ENCODE peak calls at places on chromosomes 6 and 20, in eight cellular contexts. N, V, D, W, U, M, G and Y are unnamed samples.

GRCh38 chr6:6191476-6191875 is 129.0 kb downstream of the F13A1 start:
- DNase-seq in N (no peak), V (no peak), D (no peak), W (peak), U (no peak), M (no peak), G (peak), Y (no peak)

GRCh38 chr6:151071295-151071694 is 168.5 kb upstream of the AKAP12 start:
- DNase-seq in N (no peak), V (no peak), D (peak), W (no peak), U (peak), M (peak), G (no peak), Y (no peak)

GRCh38 chr20:48797275-48797825 is 30.4 kb downstream of the PREX1 start:
- DNase-seq in N (no peak), V (no peak), D (no peak), W (peak), U (no peak), M (peak), G (no peak), Y (no peak)

GRCh38 chr6:25601797-25602679 is 50.0 kb upstream of the SCGN start:
- DNase-seq in N (no peak), V (no peak), D (peak), W (peak), U (peak), M (no peak), G (peak), Y (no peak)

GRCh38 chr20:50580016-50580747 is 70.0 kb downstream of the PTPN1 start:
- DNase-seq in N (peak), V (no peak), D (peak), W (peak), U (peak), M (peak), G (peak), Y (peak)

GRCh38 chr20:2756056-2756611 is 44.3 kb downstream of the CPXM1 start:
- DNase-seq in N (no peak), V (no peak), D (peak), W (peak), U (peak), M (no peak), G (peak), Y (peak)

GRCh38 chr6:115838763-115839401 is 221.8 kb downstream of the FRK start:
- DNase-seq in N (peak), V (no peak), D (peak), W (peak), U (peak), M (no peak), G (peak), Y (peak)

GRCh38 chr6:156699017-156699421 is 78.2 kb upstream of the ARID1B start:
- DNase-seq in N (no peak), V (no peak), D (peak), W (peak), U (peak), M (no peak), G (no peak), Y (no peak)

GRCh38 chr6:37822851-37823682 is 3.5 kb downstream of the ZFAND3 start:
- DNase-seq in N (peak), V (no peak), D (peak), W (no peak), U (no peak), M (no peak), G (peak), Y (no peak)

GRCh38 chr6:108145639-108146038 is 20.2 kb upstream of the NR2E1 start:
- DNase-seq in N (no peak), V (no peak), D (no peak), W (no peak), U (no peak), M (no peak), G (peak), Y (no peak)

GRCh38 chr6:169665289-169665688 is 36.5 kb downstream of the WDR27 start:
- DNase-seq in N (no peak), V (no peak), D (no peak), W (no peak), U (no peak), M (no peak), G (no peak), Y (no peak)

GRCh38 chr6:93389192-93389591 is 30.2 kb downstream of the EPHA7 start:
- DNase-seq in N (no peak), V (no peak), D (peak), W (no peak), U (no peak), M (no peak), G (no peak), Y (no peak)

GRCh38 chr6:163842467-163842866 is 427.9 kb downstream of the QKI start:
- DNase-seq in N (no peak), V (no peak), D (no peak), W (no peak), U (no peak), M (no peak), G (no peak), Y (no peak)

GRCh38 chr6:134478764-134479399 is 161.0 kb upstream of the SGK1 start:
- DNase-seq in N (no peak), V (no peak), D (no peak), W (no peak), U (no peak), M (no peak), G (no peak), Y (no peak)

GRCh38 chr6:43436577-43437282 is 9.4 kb downstream of the ABCC10 start:
- DNase-seq in N (peak), V (peak), D (peak), W (no peak), U (peak), M (no peak), G (peak), Y (no peak)

GRCh38 chr20:3162080-3162611 is 2.5 kb upstream of the FASTKD5 start:
- DNase-seq in N (peak), V (no peak), D (no peak), W (no peak), U (no peak), M (no peak), G (no peak), Y (peak)

GRCh38 chr6:41600499-41601247 is 37.6 kb upstream of the MDFI start:
- DNase-seq in N (no peak), V (no peak), D (no peak), W (no peak), U (no peak), M (no peak), G (no peak), Y (no peak)

GRCh38 chr6:82842721-82843120 is 222.9 kb downstream of the UBE3D start:
- DNase-seq in N (no peak), V (no peak), D (peak), W (no peak), U (peak), M (no peak), G (no peak), Y (no peak)

GRCh38 chr6:163354779-163355431 is 59.6 kb upstream of the QKI start:
- DNase-seq in N (no peak), V (no peak), D (peak), W (peak), U (no peak), M (peak), G (no peak), Y (no peak)

GRCh38 chr6:28335040-28335563 is 846 bp downstream of the ZSCAN31 start:
- DNase-seq in N (no peak), V (no peak), D (no peak), W (no peak), U (no peak), M (no peak), G (peak), Y (no peak)

GRCh38 chr6:28333047-28333446 is 2.9 kb downstream of the ZSCAN31 start:
- DNase-seq in N (no peak), V (no peak), D (no peak), W (no peak), U (no peak), M (no peak), G (peak), Y (no peak)

GRCh38 chr6:28333599-28334018 is 2.3 kb downstream of the ZSCAN31 start:
- DNase-seq in N (no peak), V (no peak), D (no peak), W (no peak), U (no peak), M (no peak), G (peak), Y (no peak)

GRCh38 chr6:28335564-28336283 is at the start of gene ZSCAN31:
- DNase-seq in N (peak), V (peak), D (peak), W (peak), U (peak), M (peak), G (peak), Y (peak)

GRCh38 chr6:28334272-28335039 is 1.5 kb downstream of the ZSCAN31 start:
- DNase-seq in N (no peak), V (no peak), D (no peak), W (no peak), U (no peak), M (no peak), G (peak), Y (no peak)
- H3K4me3 ChIP-seq in N (no peak), V (no peak), D (peak), W (peak), U (no peak), M (peak), G (peak), Y (no peak)

GRCh38 chr20:41141153-41141815 is 3.9 kb downstream of the PLCG1 start:
- DNase-seq in N (no peak), V (no peak), D (peak), W (no peak), U (peak), M (peak), G (peak), Y (no peak)

GRCh38 chr20:41139227-41140093 is 2.1 kb downstream of the PLCG1 start:
- DNase-seq in N (no peak), V (no peak), D (no peak), W (no peak), U (no peak), M (no peak), G (no peak), Y (no peak)

GRCh38 chr20:41142241-41142640 is 4.9 kb downstream of the PLCG1 start:
- DNase-seq in N (no peak), V (no peak), D (no peak), W (no peak), U (no peak), M (no peak), G (no peak), Y (no peak)

GRCh38 chr20:41138527-41139226 is 1.3 kb downstream of the PLCG1 start:
- DNase-seq in N (no peak), V (no peak), D (peak), W (no peak), U (no peak), M (no peak), G (no peak), Y (no peak)

DNA sequence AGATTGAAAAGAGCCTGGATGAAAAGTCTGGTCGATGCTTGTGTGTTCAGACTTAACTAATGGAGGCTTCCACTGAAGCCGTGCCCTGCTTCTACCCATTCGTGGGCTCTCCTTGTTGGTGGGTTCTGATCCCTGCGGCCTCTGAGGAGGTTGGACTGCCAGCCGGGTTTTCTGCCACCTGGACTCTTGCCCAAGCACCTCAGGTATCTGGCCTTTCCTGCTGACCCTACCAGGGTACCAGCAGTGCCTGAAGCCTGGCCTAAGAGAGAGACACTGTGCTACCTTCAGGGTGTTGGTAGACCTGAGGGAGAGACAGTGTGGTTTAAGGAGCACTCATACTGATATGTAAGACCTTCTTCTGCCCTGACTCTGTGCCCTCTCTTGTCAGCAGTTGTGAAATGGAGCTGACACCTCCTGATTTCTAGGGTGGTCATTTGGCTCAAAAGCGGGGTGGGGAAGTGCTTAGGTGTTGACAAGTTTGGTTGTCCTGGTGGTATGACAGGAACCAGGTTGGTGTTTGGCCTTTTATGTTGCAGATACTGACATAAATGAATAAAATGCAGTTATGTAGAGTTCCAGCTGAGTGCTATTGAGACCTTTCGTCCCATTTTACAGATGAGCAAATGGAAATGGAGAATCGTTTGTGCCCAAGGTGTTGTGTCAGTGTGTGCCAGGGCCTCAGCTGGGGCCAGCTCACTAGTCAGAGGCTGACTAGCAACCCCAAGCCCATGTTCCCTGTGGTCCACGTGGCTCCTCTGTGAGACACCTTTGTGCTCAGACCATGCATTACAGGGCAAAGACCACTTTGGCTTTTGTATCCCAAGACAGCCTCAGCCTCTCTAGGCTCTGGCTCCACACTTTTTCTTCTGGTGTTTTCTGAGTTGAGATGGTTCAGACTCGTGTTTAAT is 3.1 kb downstream of the PLCG1 start:
- DNase-seq in N (no peak), V (no peak), D (no peak), W (no peak), U (no peak), M (no peak), G (no peak), Y (no peak)
- H3K4me3 ChIP-seq in N (no peak), V (no peak), D (no peak), W (no peak), U (no peak), M (no peak), G (no peak), Y (no peak)

GRCh38 chr6:85451586-85452306 is 1.9 kb downstream of the NT5E start:
- DNase-seq in N (no peak), V (no peak), D (no peak), W (no peak), U (no peak), M (no peak), G (no peak), Y (no peak)
- H3K4me3 ChIP-seq in N (peak), V (peak), D (no peak), W (no peak), U (peak), M (peak), G (no peak), Y (no peak)

GRCh38 chr20:6664574-6664973 is 102.9 kb upstream of the BMP2 start:
- DNase-seq in N (no peak), V (no peak), D (no peak), W (no peak), U (no peak), M (no peak), G (no peak), Y (no peak)
- H3K4me3 ChIP-seq in N (no peak), V (no peak), D (no peak), W (no peak), U (no peak), M (no peak), G (no peak), Y (no peak)

DNA sequence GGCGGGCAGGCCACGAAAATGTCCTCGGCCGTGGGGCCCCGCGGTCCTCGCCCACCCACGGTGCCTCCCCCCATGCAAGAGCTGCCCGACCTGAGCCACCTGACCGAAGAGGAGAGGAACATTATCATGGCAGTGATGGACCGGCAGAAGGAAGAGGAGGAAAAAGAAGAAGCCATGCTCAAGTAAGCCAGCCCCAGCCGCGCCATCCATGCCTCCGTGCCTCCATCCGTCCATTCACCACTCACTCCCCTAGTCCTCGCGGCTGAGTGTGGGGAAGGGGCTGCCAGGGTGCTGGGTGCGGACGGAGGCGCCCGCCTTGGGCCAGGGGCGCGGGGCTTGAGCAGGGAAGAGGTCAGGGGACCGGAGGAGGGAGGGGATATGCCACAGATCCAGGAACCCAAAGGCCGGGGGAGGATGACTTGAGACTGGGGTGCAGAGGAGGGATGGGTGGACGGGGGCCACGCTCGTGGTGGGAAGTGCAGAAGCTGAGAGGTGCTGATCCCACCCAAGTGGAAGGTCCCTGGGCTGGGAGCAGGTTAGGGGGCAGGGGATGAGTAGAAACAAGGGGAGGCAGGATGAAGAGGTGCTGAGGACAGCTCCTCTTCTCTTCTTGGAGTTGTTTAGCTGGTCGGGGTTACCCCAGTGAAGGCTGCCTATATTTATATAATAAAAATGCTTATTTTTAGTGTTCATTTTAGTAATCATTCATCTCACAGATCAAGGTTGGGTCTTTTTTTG is 825 bp downstream of the RIMS1 start:
- DNase-seq in N (no peak), V (no peak), D (peak), W (no peak), U (peak), M (no peak), G (no peak), Y (no peak)
- H3K4me3 ChIP-seq in N (peak), V (no peak), D (peak), W (no peak), U (peak), M (peak), G (no peak), Y (peak)

GRCh38 chr6:31173406-31173805 is 2.9 kb upstream of the POU5F1 start:
- DNase-seq in N (no peak), V (no peak), D (no peak), W (no peak), U (peak), M (no peak), G (peak), Y (no peak)

GRCh38 chr6:31172973-31173384 is 2.5 kb upstream of the POU5F1 start:
- DNase-seq in N (no peak), V (no peak), D (no peak), W (no peak), U (no peak), M (no peak), G (no peak), Y (peak)

GRCh38 chr6:31170987-31171671 is 647 bp upstream of the POU5F1 start:
- DNase-seq in N (no peak), V (no peak), D (no peak), W (no peak), U (no peak), M (no peak), G (no peak), Y (no peak)

GRCh38 chr6:31170600-31170881 is at the start of gene POU5F1:
- DNase-seq in N (no peak), V (no peak), D (no peak), W (no peak), U (no peak), M (no peak), G (no peak), Y (no peak)

GRCh38 chr6:31171931-31172882 is 1.7 kb upstream of the POU5F1 start:
- DNase-seq in N (no peak), V (no peak), D (no peak), W (no peak), U (no peak), M (no peak), G (no peak), Y (peak)
- H3K4me3 ChIP-seq in N (no peak), V (no peak), D (no peak), W (no peak), U (no peak), M (no peak), G (no peak), Y (no peak)

DNA sequence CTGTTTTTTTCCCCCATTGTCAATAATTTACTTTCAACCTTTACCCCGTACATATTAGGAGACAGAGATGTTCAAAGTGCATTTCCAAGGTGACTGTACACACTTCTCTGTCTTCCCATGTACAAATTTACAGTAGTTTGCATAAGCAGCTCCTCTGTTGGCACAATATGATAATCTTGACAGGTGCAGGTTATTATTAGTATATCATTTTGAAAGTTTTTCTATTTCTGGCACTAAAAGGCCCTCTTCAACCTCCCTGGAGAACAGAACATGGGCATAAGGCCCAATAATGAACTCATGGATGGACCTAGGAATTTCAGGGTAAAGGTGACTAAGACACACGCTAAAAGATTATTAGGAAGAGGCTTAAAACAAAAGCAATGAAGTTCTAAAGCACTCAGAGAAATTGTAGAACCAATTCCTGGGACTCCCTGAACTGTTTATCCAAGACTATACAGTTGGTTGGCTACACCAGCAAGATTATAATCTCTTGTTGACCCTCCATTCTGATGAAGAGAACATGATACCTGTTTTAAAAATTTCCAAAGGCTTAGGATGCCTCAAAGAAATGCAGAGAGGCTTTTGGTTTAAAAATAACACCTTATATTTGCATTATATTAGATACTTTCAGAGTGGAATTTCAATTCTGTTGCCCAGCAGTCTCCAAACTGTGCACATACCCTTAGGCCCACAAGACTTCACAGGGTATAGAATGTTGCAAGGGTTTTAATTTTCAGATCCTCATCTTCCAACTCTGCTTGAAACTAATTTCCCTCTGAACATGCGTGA is 1.1 kb downstream of the AIG1 start:
- DNase-seq in N (no peak), V (no peak), D (no peak), W (no peak), U (no peak), M (no peak), G (no peak), Y (no peak)
- H3K4me3 ChIP-seq in N (peak), V (peak), D (peak), W (peak), U (no peak), M (peak), G (peak), Y (no peak)